ENCODE peak calls at places on chromosomes 11 and 22, in four cellular contexts. O is H1, M is HepG2, T is K562. N is an unnamed sample.

GRCh38 chr11:66956689-66957290 is 1.4 kb downstream of the PC start:
- DNase-seq in O (no peak), T (no peak), M (peak), N (no peak)

GRCh38 chr11:92211576-92212167 is 12.9 kb upstream of the FAT3 start:
- DNase-seq in T (no peak), O (no peak), M (peak), N (no peak)

GRCh38 chr22:29625090-29625825 is 21.8 kb downstream of the NF2 start:
- DNase-seq in T (peak), O (no peak), M (peak), N (no peak)

GRCh38 chr11:80495116-80495515 is 1054.3 kb upstream of the TENM4 start:
- DNase-seq in O (no peak), M (no peak), T (no peak), N (no peak)

GRCh38 chr22:30230787-30231461 is 15.6 kb downstream of the LIF start:
- DNase-seq in O (no peak), T (no peak), M (no peak), N (no peak)

GRCh38 chr11:66885469-66886316 is 28.8 kb downstream of the LRFN4 start:
- DNase-seq in O (no peak), T (peak), M (no peak), N (no peak)

GRCh38 chr11:72229925-72230763 is 5.6 kb downstream of the INPPL1 start:
- DNase-seq in O (no peak), M (no peak), T (no peak), N (no peak)

GRCh38 chr11:100525635-100526034 is 161.5 kb upstream of the ARHGAP42 start:
- DNase-seq in M (no peak), O (peak), T (no peak), N (no peak)

GRCh38 chr11:19698493-19699292 is 13.9 kb upstream of the NAV2 start:
- DNase-seq in O (no peak), T (no peak), M (no peak), N (no peak)

GRCh38 chr11:2799881-2800654 is 85.5 kb downstream of the CDKN1C start:
- DNase-seq in T (peak), M (no peak), O (peak), N (no peak)

GRCh38 chr11:15146271-15147003 is 31.7 kb downstream of the INSC start:
- DNase-seq in M (no peak), O (no peak), T (no peak), N (no peak)

GRCh38 chr11:64711944-64712306 is 11.1 kb downstream of the NRXN2 start:
- DNase-seq in O (no peak), M (no peak), T (no peak), N (no peak)

GRCh38 chr11:6022954-6023353 is 7.6 kb downstream of the OR56A1 start:
- DNase-seq in T (peak), M (peak), O (no peak), N (peak)

GRCh38 chr22:37173709-37174108 is 14.3 kb downstream of the C1QTNF6 start:
- DNase-seq in T (no peak), M (no peak), O (no peak), N (no peak)

GRCh38 chr11:90330632-90331031 is 107.8 kb upstream of the CHORDC1 start:
- DNase-seq in T (no peak), O (no peak), M (no peak), N (no peak)

GRCh38 chr22:46090051-46090591 is 60.2 kb upstream of the PPARA start:
- DNase-seq in O (no peak), M (no peak), T (no peak), N (no peak)

GRCh38 chr11:3161309-3161708 is 3.8 kb downstream of the OSBPL5 start:
- DNase-seq in M (no peak), T (no peak), O (no peak), N (no peak)

GRCh38 chr11:83349371-83349770 is 63.2 kb upstream of the CCDC90B start:
- DNase-seq in T (no peak), M (no peak), O (no peak), N (no peak)

GRCh38 chr11:63491614-63492372 is 826 bp upstream of the PLAAT5 start:
- DNase-seq in T (peak), M (peak), O (no peak), N (no peak)

GRCh38 chr11:17219016-17219415 is 11.2 kb upstream of the PIK3C2A start:
- DNase-seq in T (no peak), M (no peak), O (no peak), N (no peak)

GRCh38 chr11:83092488-83093384 is 21.0 kb upstream of the RAB30 start:
- DNase-seq in T (no peak), O (no peak), M (peak), N (no peak)

GRCh38 chr22:31087744-31088215 is 6.7 kb downstream of the SMTN start:
- DNase-seq in T (no peak), M (no peak), O (no peak), N (no peak)

GRCh38 chr11:78000193-78000592 is 5.7 kb upstream of the INTS4 start:
- DNase-seq in T (peak), O (peak), M (peak), N (no peak)

GRCh38 chr11:69130586-69131566 is 24.9 kb upstream of the SMIM38 start:
- DNase-seq in M (no peak), O (no peak), T (no peak), N (no peak)

GRCh38 chr11:116984589-116984988 is 113.6 kb downstream of the SIK3 start:
- DNase-seq in O (no peak), T (no peak), M (no peak), N (no peak)

GRCh38 chr11:26137651-26138050 is 194.3 kb upstream of the ANO3 start:
- DNase-seq in M (no peak), O (no peak), T (no peak), N (no peak)

GRCh38 chr11:36688132-36688531 is 90.1 kb upstream of the RAG2 start:
- DNase-seq in T (no peak), M (no peak), O (no peak), N (no peak)

GRCh38 chr11:1888811-1889526 is 2.7 kb downstream of the PRR33 start:
- DNase-seq in M (no peak), O (no peak), T (no peak), N (no peak)

GRCh38 chr11:67352546-67353316 is 615 bp downstream of the POLD4 start:
- DNase-seq in T (peak), O (no peak), M (peak), N (no peak)

DNA sequence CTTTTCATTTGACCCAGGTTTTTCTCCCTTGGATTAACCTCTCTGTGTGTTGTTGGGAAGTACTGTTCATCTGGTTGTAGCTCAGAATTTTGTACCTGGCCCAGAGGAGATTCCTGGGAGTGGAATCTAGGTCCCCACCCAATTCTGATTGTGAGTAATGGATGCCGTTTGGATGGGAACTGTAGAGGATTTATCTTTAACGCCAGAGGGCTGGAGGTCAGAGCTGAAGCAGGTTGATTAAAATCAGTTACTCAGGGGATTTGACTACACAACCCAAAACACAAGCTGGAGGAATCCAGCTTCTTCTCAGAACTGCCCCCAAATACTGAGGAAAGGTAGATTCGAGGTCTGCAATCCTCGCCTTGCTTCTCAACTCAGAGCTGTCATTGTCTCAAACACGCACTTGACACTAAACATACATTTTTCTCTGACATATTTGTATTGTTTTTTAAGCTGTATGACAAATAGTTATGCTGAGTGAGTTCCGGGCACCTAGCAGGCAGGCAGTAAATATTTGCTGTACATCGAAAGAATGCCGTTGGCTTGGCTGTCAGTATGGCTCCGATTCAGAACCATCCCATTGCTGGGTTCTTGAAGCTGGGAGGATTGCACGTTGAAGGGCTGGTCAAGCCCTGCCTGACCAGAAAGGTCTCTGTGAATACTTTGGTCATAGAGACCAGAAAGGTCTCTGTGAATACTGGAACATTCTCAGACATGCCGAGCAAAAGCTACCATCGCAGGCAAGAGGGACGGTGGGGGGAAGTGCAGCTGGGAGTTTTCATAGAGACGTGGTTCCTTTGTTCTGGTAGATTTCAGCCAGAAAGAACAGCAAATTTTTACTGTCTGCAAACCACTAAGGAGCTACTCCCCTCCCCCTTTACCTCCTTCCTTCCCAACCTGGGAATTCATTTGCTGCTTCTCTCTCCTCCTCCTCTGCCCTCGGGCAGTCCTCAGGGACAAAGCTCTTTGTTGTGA is 202.0 kb upstream of the SORL1-AS1 start:
- DNase-seq in O (no peak), T (no peak), M (peak), N (no peak)
- TF ChIP-seq RFX5 in O (no peak), T (no peak), M (no peak), N (no peak)

DNA sequence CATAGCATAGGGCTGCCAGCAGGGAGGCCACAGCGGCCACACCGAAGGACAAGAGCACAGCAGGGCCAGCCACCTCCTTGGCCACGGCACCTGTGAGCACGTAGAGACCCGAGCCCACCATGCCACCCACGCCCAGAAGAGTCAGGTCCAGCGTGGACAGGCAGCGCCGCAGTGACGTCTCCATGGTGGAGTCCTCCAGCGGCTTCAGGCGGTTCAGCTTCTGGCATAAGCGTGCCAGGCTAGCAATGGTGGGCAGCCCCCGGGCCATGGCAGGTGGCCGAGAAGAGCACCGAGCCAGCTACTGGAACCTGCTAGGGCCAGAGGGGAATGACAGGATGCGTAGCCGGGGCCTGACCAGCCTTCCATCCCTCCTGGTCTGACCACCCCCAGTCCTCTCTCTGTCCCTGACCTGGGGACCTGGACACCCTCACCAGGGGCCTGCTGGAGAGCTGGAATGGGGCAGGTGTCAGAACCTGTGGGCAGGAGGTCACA is 770 bp downstream of the SLC7A4 start:
- DNase-seq in T (no peak), M (no peak), O (no peak), N (no peak)
- TF ChIP-seq ATF3 in T (no peak), M (no peak), O (no peak), N (no peak)

GRCh38 chr11:8232849-8233606 is 30.6 kb downstream of the LMO1 start:
- DNase-seq in M (no peak), T (no peak), O (no peak), N (no peak)

GRCh38 chr11:8234425-8234821 is 29.3 kb downstream of the LMO1 start:
- DNase-seq in M (no peak), O (no peak), T (no peak), N (no peak)

GRCh38 chr11:8234910-8235309 is 28.8 kb downstream of the LMO1 start:
- DNase-seq in O (no peak), T (no peak), M (no peak), N (no peak)

GRCh38 chr11:8232414-8232813 is 31.3 kb downstream of the LMO1 start:
- DNase-seq in T (no peak), M (no peak), O (no peak), N (no peak)

DNA sequence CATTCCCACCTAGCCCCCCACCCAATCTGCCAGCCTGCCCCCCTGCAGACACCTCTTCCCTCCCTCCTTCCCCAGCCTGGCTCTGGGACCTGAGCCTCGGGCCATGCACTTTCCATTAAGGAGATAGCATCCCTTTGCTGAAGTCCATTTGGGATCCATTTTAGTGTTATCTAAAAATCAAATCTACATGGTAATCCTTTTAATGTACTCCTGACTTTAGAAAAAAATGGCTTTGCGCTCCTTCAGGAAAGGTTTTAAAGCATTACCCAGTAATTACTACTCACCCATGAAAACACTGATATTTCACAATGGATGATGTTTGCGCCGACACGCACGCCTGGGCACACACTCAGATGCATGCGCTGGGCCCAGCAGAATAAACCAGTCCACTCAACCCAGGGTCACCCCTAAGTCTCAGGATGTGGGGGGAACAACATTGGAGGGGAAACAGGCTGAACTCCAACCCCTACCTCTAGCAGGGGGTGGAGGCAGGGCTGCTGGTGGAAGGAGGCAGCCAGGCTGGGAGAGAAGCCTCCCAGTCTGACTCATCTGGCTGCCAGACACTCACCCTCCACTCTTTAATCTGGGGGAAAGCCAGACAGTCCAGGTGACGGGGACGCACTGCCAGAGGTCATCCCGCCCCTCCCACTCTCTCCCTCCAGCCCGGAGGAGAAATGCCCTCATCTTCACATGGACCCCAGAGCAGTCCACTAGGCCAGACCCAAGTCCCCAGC is 29.8 kb downstream of the LMO1 start:
- DNase-seq in O (no peak), M (no peak), T (no peak), N (no peak)
- TF ChIP-seq RFX5 in O (no peak), M (no peak), T (no peak), N (no peak)

DNA sequence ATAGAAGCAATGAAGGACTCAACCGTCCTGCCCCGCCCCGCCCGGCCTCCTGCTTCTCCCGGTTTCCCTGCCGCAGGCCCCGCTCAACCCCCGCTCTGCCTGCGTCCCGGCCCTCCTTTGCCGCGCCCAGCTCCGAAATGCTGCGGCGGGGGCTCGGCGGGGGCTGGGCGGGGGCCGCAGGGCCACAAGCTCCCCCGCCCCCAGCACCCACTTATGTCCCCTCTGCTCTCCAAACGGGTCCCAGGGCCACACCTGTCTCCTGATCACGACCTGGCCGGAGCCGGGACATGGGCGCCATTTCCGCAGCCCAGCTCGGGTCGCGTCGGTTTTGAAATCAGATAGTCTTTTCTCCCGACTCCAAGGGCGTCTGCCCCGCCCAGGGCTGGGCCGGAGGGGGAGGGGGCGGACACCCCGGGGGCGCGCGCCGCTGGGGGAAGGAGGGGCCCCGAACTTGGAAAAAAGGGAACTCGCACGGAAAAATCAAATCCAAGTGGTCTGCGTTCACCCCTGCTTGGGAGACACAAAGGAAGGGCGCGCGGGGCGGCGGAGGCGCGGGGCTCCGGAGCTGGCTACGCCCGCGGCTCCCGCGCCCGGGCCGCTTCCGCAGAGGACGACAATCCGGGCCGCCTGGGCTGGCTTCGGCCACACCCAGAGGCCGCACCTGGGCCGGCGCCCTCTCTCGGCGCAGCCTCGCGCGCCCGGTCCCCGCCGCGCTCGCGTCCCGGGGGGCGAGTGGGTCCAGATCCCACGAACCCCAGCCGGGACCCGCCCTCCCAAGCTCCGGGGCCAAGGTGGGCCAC is 70.5 kb upstream of the EP300 start:
- DNase-seq in O (peak), M (peak), T (peak), N (no peak)
- TF ChIP-seq ATF3 in O (no peak), M (no peak), T (no peak), N (no peak)

DNA sequence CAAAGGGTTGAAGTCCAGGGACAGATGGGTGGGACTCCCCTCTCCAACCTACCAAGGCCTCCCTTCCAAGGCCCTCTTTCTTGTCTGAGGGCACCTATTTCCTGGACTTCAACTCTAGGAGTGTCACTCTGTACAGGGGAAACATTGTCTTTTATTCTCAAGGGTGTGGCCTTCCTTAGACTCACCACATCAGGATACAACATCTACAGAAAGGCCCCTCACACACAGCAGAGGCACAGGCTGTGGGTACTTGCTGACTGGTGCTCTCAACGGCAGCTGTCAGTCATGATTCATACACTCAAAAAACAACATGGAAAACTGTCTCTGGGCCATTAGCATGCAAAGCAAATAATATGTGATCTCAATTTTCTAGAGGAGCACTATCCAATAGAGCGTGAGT is 78.0 kb downstream of the RCN1 start:
- DNase-seq in T (no peak), O (no peak), M (no peak), N (no peak)
- TF ChIP-seq RFX5 in T (no peak), O (no peak), M (no peak), N (no peak)

GRCh38 chr22:22229683-22230420 is 14.7 kb upstream of the VPREB1 start:
- DNase-seq in O (no peak), T (no peak), M (no peak), N (no peak)
- TF ChIP-seq ATF3 in O (no peak), T (no peak), M (no peak), N (no peak)

DNA sequence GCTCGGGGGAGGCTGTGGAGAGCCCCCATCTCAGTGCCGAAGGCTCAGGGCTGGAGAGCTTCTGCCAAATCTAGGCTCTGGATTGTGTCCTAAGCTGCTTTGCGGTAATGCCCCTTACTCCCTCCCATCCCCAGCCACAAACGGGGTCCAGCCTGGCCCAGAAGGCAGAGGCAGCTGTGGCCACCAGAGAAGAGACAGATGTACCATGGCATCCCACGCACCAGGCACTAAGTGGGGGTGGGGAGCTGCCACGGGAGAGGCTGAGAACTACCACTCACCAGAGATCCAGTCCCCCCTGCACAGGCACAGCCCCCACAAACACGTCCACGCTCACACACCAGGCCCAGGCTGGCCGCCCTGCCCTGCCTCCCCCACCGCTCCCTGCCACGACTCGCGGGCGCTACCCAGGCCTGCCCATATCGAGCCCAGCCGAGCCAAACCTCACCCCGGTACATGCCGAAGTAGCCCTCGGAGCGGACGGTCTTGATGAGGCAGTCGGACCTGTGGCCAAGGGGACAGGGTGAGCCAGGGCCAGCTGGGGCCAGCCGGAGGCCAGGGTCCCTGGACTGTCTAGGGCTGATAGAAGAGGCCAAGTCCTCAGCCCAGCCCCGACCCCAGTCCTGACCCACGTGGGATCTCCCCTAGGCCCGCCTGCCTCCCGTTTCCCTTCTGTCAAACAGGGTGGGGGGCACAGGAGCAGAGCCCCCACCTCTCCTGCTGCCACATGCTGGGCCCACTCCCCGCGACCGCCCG is 3.9 kb downstream of the SLC25A22 start:
- DNase-seq in T (no peak), M (no peak), O (no peak), N (no peak)
- TF ChIP-seq RFX5 in T (no peak), M (no peak), O (no peak), N (no peak)

N was measured in GM12878.